ENCODE peak calls at places on chromosomes 2 and 18, in six cellular contexts. F is stomach, X is HCT116, L is GM12878, E is sigmoid colon, J is transverse colon. D is an unnamed sample.

GRCh38 chr2:201049455-201049854 is 22.0 kb downstream of the HYCC2 start:
- DNase-seq in F (no peak), X (no peak), L (no peak), E (no peak), J (no peak), D (no peak)

GRCh38 chr2:98717625-98718024 is 13.3 kb downstream of the MGAT4A start:
- DNase-seq in F (no peak), X (no peak), L (no peak), E (no peak), J (no peak), D (no peak)

GRCh38 chr2:212957624-212958023 is 193.8 kb downstream of the IKZF2 start:
- DNase-seq in F (no peak), X (no peak), L (no peak), E (no peak), J (no peak), D (no peak)

GRCh38 chr2:28224648-28225471 is 167.8 kb upstream of the FOSL2 start:
- DNase-seq in F (no peak), X (no peak), L (no peak), E (no peak), J (no peak), D (peak)

GRCh38 chr2:188079176-188079575 is 212.5 kb upstream of the GULP1 start:
- DNase-seq in F (no peak), X (no peak), L (no peak), E (no peak), J (no peak), D (no peak)

GRCh38 chr18:22136395-22136794 is 33.0 kb upstream of the GATA6 start:
- DNase-seq in F (no peak), X (no peak), L (no peak), E (no peak), J (no peak), D (no peak)

GRCh38 chr2:77271262-77271661 is 250.9 kb downstream of the LRRTM4 start:
- DNase-seq in F (no peak), X (no peak), L (no peak), E (no peak), J (no peak), D (no peak)

GRCh38 chr18:13612111-13612997 is 114.0 kb downstream of the FAM210A start:
- DNase-seq in F (peak), X (no peak), L (peak), E (peak), J (peak), D (no peak)

GRCh38 chr2:51953931-51954330 is 922.0 kb upstream of the NRXN1 start:
- DNase-seq in F (no peak), X (no peak), L (no peak), E (no peak), J (no peak), D (no peak)

GRCh38 chr2:203734276-203734983 is 28.0 kb downstream of the CD28 start:
- DNase-seq in F (no peak), X (no peak), L (no peak), E (no peak), J (no peak), D (no peak)

GRCh38 chr2:240713928-240714746 is 22.5 kb downstream of the AQP12A start:
- DNase-seq in F (no peak), X (no peak), L (no peak), E (no peak), J (no peak), D (no peak)

GRCh38 chr2:242085941-242086621 is 216.6 kb downstream of the RTP5 start:
- DNase-seq in F (peak), X (no peak), L (peak), E (peak), J (peak), D (no peak)

GRCh38 chr2:164992818-164993217 is 37.5 kb upstream of the SLC38A11 start:
- DNase-seq in F (peak), X (peak), L (no peak), E (peak), J (peak), D (peak)

GRCh38 chr2:232549655-232550350 is 554 bp downstream of the TIGD1 start:
- DNase-seq in F (no peak), X (no peak), L (no peak), E (no peak), J (no peak), D (no peak)

GRCh38 chr18:58997811-58998337 is 133.2 kb downstream of the ZNF532 start:
- DNase-seq in F (no peak), X (no peak), L (no peak), E (no peak), J (no peak), D (no peak)

GRCh38 chr18:58993260-58993659 is 128.6 kb downstream of the ZNF532 start:
- DNase-seq in F (no peak), X (no peak), L (no peak), E (no peak), J (no peak), D (no peak)

GRCh38 chr18:58998421-58999203 is 133.9 kb downstream of the ZNF532 start:
- DNase-seq in F (no peak), X (no peak), L (no peak), E (no peak), J (peak), D (no peak)

GRCh38 chr18:58995663-58996062 is 131.0 kb downstream of the ZNF532 start:
- DNase-seq in F (no peak), X (no peak), L (no peak), E (no peak), J (no peak), D (no peak)

DNA sequence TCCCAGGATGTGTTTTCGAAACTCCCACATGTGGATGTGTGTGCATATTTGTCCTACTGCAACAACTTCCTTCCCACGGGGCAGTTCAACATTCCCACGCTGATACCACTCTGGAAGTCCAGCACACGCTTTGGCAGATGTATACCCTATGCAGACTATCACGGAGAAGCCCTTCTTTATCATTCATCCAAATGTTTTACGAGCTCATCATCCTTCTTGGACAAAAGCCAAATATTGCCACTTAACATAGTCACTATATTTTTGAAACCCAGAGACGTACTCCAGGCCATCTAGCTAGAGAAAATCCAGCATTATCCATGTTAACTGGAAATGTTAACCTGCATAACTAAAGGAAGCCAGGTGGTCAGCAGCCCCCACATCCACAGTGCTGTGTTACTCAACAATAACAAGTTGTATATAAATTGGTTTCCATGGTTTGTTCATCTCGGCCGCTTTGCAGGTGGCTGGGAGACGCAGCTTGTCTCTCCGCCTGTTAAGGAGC is 131.5 kb downstream of the ZNF532 start:
- DNase-seq in F (no peak), X (no peak), L (no peak), E (no peak), J (no peak), D (no peak)
- TF ChIP-seq POLR2AphosphoS5 in F (no peak), X (no peak), L (no peak), E (no peak), J (no peak), D (no peak)

DNA sequence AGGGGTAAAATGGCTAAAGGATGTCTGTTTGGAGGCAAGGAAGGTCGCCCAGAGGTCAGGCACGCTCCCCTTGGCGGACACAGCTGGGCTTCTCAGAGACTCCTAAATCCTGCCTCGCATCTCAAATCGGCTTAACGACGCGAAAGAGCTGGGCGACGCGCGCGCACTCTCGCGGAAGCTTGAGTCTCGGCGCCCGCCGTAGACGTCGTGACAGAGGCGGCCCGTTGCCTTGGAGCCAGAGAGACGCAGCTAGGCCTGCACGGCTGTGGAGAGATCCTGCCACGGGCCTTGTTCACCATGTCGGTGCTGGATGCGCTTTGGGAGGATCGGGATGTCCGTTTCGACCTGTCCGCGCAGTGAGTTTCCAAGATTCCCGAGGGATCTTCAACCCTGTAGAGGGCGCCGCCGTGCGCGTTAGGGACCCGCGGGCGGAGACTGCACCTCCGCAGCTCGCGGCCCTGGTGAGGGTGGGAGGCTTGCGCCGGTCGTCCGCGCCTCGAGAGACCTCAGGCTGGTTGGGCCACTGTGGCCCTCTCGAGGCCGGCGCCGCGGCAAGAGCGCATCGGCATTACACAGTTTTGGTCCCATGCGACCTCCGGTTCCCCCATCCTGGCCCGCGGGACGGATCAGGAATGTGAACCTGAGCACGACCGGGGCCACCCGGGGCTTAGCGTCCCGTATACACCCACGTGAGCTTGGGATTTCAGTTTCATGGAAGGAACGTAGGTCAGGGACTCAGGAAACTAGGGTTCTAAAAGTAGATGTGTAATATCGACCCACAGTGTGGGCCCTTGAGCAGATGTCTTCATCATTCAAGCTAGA is at the start of gene BBS5:
- DNase-seq in F (peak), X (peak), L (peak), E (peak), J (peak), D (peak)
- TF ChIP-seq POLR2A in F (no peak), X (no peak), L (no peak), E (no peak), J (no peak), D (no peak)

DNA sequence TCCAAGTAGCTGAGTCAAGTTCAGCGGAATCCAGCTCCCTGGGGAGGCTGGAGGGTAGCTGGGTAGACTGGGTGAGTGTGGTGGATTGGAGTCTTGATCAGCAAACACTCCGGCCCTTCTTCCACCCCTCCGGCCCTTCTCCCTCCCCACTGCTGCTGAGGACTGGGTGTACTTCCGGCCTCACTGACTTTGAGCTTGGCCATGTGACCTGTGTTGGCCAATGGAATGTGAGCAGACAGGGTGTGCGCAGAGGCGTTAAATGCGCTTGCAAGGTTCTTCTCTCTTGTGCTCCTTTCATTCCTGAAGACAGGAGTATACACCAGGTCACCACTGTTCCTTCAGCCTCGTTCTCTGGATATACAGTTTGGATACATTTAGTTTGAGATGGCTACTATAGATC is 2.1 kb upstream of the ARHGAP25 start:
- DNase-seq in F (no peak), X (no peak), L (no peak), E (no peak), J (no peak), D (no peak)
- TF ChIP-seq POLR2AphosphoS5 in F (no peak), X (no peak), L (no peak), E (no peak), J (no peak), D (no peak)

GRCh38 chr2:219570924-219571310 is 422 bp downstream of the OBSL1 start:
- DNase-seq in F (no peak), X (no peak), L (no peak), E (no peak), J (no peak), D (no peak)

GRCh38 chr2:219572237-219573001 is at the start of gene INHA:
- DNase-seq in F (no peak), X (no peak), L (no peak), E (no peak), J (no peak), D (no peak)

GRCh38 chr2:219573166-219573565 is 1.1 kb downstream of the INHA start:
- DNase-seq in F (no peak), X (no peak), L (no peak), E (no peak), J (no peak), D (no peak)

GRCh38 chr2:219570194-219570923 is 980 bp downstream of the OBSL1 start:
- DNase-seq in F (no peak), X (no peak), L (no peak), E (no peak), J (peak), D (no peak)

DNA sequence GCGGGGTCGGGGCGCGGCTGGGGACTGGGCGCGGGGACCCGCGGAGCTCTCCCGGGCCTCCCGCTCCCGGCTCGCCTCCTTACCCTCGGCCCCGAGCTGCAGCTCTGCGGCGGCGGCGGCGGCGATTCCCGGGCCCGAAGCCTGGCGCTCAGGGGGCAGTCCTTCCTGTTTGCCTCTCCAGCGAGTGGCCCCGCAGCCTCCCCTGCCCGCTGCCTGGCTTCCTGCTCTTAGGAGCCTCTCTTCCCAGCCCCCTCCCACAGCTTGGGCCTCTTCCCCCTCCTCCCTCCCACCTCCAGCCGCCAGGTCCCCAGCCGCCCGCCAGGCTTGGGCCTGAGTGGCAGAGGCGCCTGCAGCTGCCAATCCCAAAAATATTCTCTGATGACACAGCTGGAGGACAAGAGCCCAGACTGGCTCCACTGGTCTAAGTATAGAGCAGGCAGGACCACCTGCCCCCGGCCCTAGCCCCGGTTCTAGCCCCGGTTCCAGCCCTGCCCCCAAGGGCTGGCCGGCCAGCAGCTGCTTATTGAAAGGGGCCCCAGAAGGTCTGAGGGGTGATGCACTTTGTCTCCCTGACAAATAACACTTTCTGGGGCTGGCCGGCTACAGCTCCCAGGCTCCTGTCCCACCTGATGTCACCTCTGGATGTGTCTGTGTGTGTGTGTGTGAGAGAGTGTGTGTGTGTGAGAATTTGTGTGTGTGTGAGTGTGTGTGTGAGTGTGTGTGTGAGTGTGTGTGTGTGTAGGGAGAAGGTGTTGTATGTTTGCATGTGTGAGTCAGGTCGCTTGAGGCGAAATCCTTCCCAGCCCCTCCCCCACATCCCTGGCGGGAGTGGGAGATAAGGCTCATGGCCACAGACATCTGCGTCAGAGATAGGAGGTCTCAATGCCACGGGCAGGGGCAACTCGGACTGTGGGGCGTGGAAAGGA is at the start of gene OBSL1:
- DNase-seq in F (peak), X (no peak), L (no peak), E (peak), J (peak), D (peak)
- TF ChIP-seq POLR2A in F (no peak), X (no peak), L (no peak), E (no peak), J (no peak), D (no peak)

D was measured in prostate gland.